ENCODE peak calls at places on chromosomes 3 and 15, in five cellular contexts. T is NCI-H460; W is NCI-H526; Q is spleen; F is activated CD4-positive, alpha-beta T cell treated with anti-CD3 and anti-CD28 coated beads, Interleukin-2, amount 50 U/mL, for 48 hours. J is an unnamed sample.
A peak's percentile ranks its signal among the peaks of the same experiment; 100 is the strongest.

GRCh38 chr3:194323785-194324735 is 27.1 kb downstream of the CPN2 start:
- DNase-seq in T (peak; percentile 50), W (no peak), F (peak; percentile 27), Q (no peak), J (no peak)

GRCh38 chr3:186640473-186640818 is 247 bp downstream of the FETUB start:
- DNase-seq in F (no peak), Q (no peak), T (no peak), W (no peak), J (no peak)

GRCh38 chr3:134838599-134838998 is 43.5 kb downstream of the EPHB1 start:
- DNase-seq in Q (no peak), T (no peak), W (no peak), F (no peak), J (no peak)

GRCh38 chr15:57743424-57743823 is 36.9 kb downstream of the POLR2M start:
- DNase-seq in T (no peak), Q (no peak), W (peak; percentile 24), F (no peak), J (no peak)

GRCh38 chr3:150391200-150391599 is 16.9 kb upstream of the TSC22D2 start:
- DNase-seq in Q (no peak), F (no peak), T (no peak), W (no peak), J (no peak)

GRCh38 chr3:42880183-42880582 is 4.5 kb upstream of the CYP8B1 start:
- DNase-seq in W (no peak), F (no peak), T (no peak), Q (no peak), J (no peak)

GRCh38 chr3:35685153-35685552 is 45.8 kb downstream of the ARPP21 start:
- DNase-seq in F (no peak), T (no peak), Q (no peak), W (no peak), J (no peak)

GRCh38 chr15:85704720-85705119 is 90.0 kb downstream of the KLHL25 start:
- DNase-seq in F (no peak), Q (no peak), W (no peak), T (no peak), J (no peak)

GRCh38 chr3:13152826-13153710 is 79.8 kb upstream of the IQSEC1 start:
- DNase-seq in F (no peak), Q (peak; percentile 42), T (no peak), W (no peak), J (no peak)

GRCh38 chr3:147589016-147589415 is 179.9 kb downstream of the ZIC1 start:
- DNase-seq in Q (no peak), F (no peak), T (no peak), W (peak; percentile 63), J (no peak)

GRCh38 chr3:148075829-148076716 is 621.6 kb upstream of the AGTR1 start:
- DNase-seq in T (peak; percentile 36), Q (no peak), W (peak; percentile 63), F (no peak), J (peak; percentile 43)